ENCODE peak calls at places on chromosome 13, in six cellular contexts. P is neuronal stem cell, A is adrenal gland, T is GM12878, X is neural progenitor cell, W is NB4. H is an unnamed sample.

GRCh38 chr13:90502143-90502542 is 845.3 kb upstream of the MIR17HG start:
- DNase-seq in X (no peak), A (no peak), W (no peak), P (no peak), T (no peak), H (no peak)

GRCh38 chr13:51844862-51845573 is at the start of gene TMEM272:
- DNase-seq in T (no peak), P (peak), A (peak), W (peak), X (peak), H (no peak)

GRCh38 chr13:97978661-97979450 is 25.4 kb downstream of the IPO5 start:
- DNase-seq in A (no peak), X (peak), W (no peak), P (peak), T (no peak), H (no peak)

GRCh38 chr13:97934590-97934989 is 18.9 kb upstream of the IPO5 start:
- DNase-seq in W (no peak), T (no peak), P (no peak), X (peak), A (no peak), H (no peak)

GRCh38 chr13:71852082-71852481 is 14.9 kb downstream of the DACH1 start:
- DNase-seq in A (no peak), W (no peak), P (no peak), X (peak), T (no peak), H (no peak)

GRCh38 chr13:106919638-106920037 is 351.7 kb upstream of the ARGLU1 start:
- DNase-seq in T (no peak), W (no peak), X (peak), A (peak), P (no peak), H (no peak)

GRCh38 chr13:45833663-45834062 is 17.9 kb downstream of the SIAH3 start:
- DNase-seq in X (no peak), T (no peak), W (peak), A (peak), P (no peak), H (peak)

GRCh38 chr13:21014666-21015170 is 46.7 kb downstream of the LATS2 start:
- DNase-seq in W (no peak), X (no peak), T (no peak), A (peak), P (no peak), H (peak)

GRCh38 chr13:84912720-84913119 is 886.5 kb downstream of the SLITRK6 start:
- DNase-seq in A (no peak), T (no peak), P (no peak), W (no peak), X (no peak), H (no peak)

GRCh38 chr13:36848228-36848982 is 29.4 kb downstream of the RFXAP start:
- DNase-seq in P (no peak), A (no peak), X (peak), T (no peak), W (peak), H (no peak)

GRCh38 chr13:30042891-30043630 is 192.6 kb upstream of the UBL3 start:
- DNase-seq in A (no peak), X (no peak), P (no peak), T (no peak), W (no peak), H (no peak)

GRCh38 chr13:112966776-112967175 is 2.2 kb upstream of the MCF2L start:
- DNase-seq in X (no peak), A (no peak), P (no peak), T (no peak), W (no peak), H (no peak)

GRCh38 chr13:112969692-112970338 is 801 bp downstream of the MCF2L start:
- DNase-seq in W (no peak), X (no peak), A (no peak), T (no peak), P (no peak), H (no peak)

GRCh38 chr13:112967666-112968379 is 1.2 kb upstream of the MCF2L start:
- DNase-seq in X (peak), W (no peak), T (no peak), P (peak), A (no peak), H (no peak)

GRCh38 chr13:112968910-112969691 is at the start of gene MCF2L:
- DNase-seq in T (no peak), X (peak), W (no peak), A (peak), P (peak), H (no peak)

DNA sequence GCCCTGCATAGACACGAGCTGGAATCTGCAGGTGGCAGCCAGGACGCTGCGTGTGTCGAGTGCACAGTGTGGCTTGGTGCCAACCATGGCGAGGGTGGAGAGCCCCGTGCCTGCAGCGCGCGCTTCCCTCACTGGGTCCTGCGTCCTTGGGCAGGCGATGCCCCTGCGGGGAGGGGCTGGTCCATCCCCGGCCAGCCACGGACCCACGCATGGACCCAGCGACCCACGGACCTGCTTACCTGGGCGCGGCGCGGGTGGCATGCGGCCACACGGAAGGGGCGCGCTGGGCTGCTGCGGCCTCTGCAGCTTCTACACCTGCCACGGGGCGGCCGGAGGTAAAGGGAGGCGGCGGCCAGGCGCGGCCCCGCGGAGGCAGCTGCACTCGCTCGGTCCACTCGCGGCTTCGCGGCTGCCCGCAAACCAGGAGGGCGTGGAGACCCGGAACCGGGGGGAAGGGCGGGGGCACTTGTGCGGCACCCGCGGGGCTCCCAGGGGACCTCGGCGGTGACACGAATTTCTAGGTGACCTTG is 569 bp upstream of the MCF2L start:
- DNase-seq in A (no peak), P (no peak), X (peak), W (no peak), T (no peak), H (no peak)
- H3K4me3 ChIP-seq in A (no peak), P (peak), X (peak), W (no peak), T (peak), H (peak)

GRCh38 chr13:109587689-109588088 is 198.7 kb downstream of the IRS2 start:
- DNase-seq in X (no peak), A (no peak), W (no peak), P (no peak), T (no peak), H (no peak)

GRCh38 chr13:109584844-109585361 is 201.5 kb downstream of the IRS2 start:
- DNase-seq in P (no peak), T (no peak), X (peak), W (no peak), A (no peak), H (no peak)

DNA sequence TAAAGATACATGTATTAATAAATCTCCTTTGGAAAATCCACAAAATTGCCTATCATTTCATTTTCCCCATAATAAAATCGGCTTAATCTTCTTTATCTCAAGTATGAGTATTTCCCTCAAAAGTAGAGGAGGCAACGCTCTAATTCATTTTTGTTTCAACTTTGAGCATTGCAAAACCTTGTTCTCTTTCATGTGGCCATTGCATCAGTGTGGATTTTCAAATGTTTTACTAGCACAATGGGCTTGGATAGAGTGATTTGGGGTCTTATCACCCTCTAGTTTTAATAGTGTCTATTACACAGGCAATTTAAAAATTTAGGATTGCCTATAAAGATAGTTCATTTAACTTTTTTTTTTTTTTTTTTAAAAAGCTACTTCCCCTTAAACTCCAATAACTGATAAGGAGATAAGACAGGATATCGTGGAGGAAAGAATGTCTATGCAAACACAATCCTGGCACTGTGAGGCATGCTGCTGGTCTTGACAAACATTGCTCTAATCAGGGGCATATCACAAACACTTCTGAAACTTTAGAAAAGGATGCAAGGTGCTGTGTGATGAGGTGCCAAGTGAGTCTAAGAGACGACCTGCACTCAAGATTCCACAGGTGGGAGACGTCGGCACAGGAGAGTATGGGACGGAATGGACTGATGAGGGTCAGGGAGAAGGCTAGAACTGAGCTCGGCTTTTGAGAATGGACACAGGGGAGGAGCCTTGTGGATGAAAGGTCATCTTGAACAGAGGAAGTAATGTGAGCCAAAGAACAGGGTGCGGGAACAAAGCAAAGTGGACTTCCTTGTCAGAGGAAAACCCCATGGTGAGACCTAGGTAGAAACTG is 199.7 kb downstream of the IRS2 start:
- DNase-seq in X (no peak), A (no peak), W (no peak), T (no peak), P (no peak), H (no peak)
- H3K4me3 ChIP-seq in X (no peak), A (no peak), W (no peak), T (no peak), P (no peak), H (no peak)

DNA sequence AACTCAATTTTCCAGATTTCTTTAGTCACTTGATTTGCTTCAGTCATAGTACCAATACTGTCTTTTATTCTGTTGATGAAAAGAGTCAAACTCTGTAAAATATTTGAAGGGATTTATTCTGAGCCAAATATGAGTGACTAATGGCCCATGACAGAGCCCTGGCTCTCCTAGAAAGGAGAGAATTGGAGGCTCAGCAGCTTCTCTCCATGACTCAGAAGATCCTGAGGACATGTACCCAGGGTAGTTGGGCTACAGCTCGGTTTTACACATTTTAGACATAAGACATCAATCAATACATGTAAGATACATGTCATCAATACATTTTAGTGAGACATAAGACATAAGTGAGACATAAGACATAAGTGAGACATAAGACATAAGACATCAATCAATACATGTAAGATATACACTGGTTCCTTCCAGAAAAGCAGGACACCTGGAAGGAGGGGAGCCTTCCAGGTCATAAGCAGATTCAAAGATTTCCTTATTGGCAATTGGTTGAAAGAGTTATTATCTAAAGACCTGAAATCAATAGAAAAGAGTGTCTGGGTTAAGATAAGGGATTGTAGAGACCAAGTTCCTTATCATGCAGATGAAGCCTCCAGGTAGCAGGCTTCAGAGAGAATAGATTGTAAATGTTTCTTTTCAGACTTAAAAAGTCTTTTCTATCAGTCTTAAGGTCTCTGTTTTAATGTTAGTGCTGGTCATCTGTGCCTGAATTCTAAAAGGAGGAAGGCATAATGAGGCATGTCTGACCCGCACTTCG is 179.8 kb upstream of the RFC3 start:
- DNase-seq in W (no peak), T (no peak), A (peak), P (no peak), X (no peak), H (no peak)
- H3K4me3 ChIP-seq in W (no peak), T (no peak), A (no peak), P (no peak), X (no peak), H (no peak)

DNA sequence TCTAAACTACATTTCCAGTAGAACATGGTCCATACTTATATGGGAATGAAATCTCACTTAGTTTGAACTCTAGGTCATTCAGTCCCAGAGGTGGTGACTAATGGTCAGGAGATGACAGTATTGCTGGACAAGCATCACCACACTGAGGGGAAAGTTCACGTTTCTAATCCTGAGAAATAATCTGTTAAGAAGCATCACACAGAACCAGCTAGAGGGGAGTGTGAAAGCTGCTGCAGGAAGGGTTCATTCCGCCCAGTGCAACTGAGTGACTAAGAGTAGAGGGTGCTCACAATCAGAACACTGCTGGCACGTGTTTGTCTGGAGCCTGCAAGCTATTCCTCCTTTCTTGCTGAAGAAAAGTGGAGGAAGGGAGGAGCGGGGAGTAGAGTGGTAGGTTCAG is 2.7 kb downstream of the COL4A1 start:
- DNase-seq in W (no peak), A (peak), X (no peak), T (no peak), P (no peak), H (no peak)
- H3K4me3 ChIP-seq in W (no peak), A (no peak), X (no peak), T (no peak), P (no peak), H (no peak)

GRCh38 chr13:91574756-91575155 is 176.3 kb downstream of the GPC5 start:
- DNase-seq in X (no peak), A (no peak), T (no peak), W (no peak), P (no peak), H (no peak)
- H3K4me3 ChIP-seq in X (no peak), A (no peak), T (no peak), W (no peak), P (no peak), H (no peak)